ENCODE peak calls at places on chromosomes 16 and 17, in five cellular contexts. One of them, this sample, is unnamed.

GRCh38 chr16:66026211-66026610 is 340.3 kb upstream of the CDH5 start:
- DNase-seq in stimulated activated CD8-positive, alpha-beta memory T cell treated with anti-CD3 and anti-CD28 coated beads, Interleukin-7, amount 100 ng/mL, for 1 hour: no peak
- DNase-seq in NCI-H1694: peak; percentile 41
- DNase-seq in A549: peak; percentile 5
- DNase-seq in fibroblast of lung: no peak
- DNase-seq in this sample: no peak

GRCh38 chr16:84631882-84632281 is 14.0 kb upstream of the COTL1 start:
- DNase-seq in A549: no peak
- DNase-seq in stimulated activated CD8-positive, alpha-beta memory T cell treated with anti-CD3 and anti-CD28 coated beads, Interleukin-7, amount 100 ng/mL, for 1 hour: no peak
- DNase-seq in fibroblast of lung: no peak
- DNase-seq in NCI-H1694: no peak
- DNase-seq in this sample: no peak

GRCh38 chr16:85688586-85689284 is at the start of gene GINS2:
- DNase-seq in fibroblast of lung: peak; percentile 86
- DNase-seq in A549: peak; percentile 91
- DNase-seq in stimulated activated CD8-positive, alpha-beta memory T cell treated with anti-CD3 and anti-CD28 coated beads, Interleukin-7, amount 100 ng/mL, for 1 hour: peak; percentile 76
- DNase-seq in NCI-H1694: peak; percentile 87
- DNase-seq in this sample: peak; percentile 67

GRCh38 chr17:62093188-62094155 is 28.4 kb upstream of the MED13 start:
- DNase-seq in stimulated activated CD8-positive, alpha-beta memory T cell treated with anti-CD3 and anti-CD28 coated beads, Interleukin-7, amount 100 ng/mL, for 1 hour: no peak
- DNase-seq in A549: peak; percentile 88
- DNase-seq in NCI-H1694: no peak
- DNase-seq in fibroblast of lung: peak; percentile 75
- DNase-seq in this sample: no peak

GRCh38 chr16:88372522-88372921 is 10.2 kb upstream of the ZNF469 start:
- DNase-seq in NCI-H1694: no peak
- DNase-seq in fibroblast of lung: no peak
- DNase-seq in stimulated activated CD8-positive, alpha-beta memory T cell treated with anti-CD3 and anti-CD28 coated beads, Interleukin-7, amount 100 ng/mL, for 1 hour: no peak
- DNase-seq in A549: no peak
- DNase-seq in this sample: no peak

GRCh38 chr17:77449908-77450741 is 309.4 kb downstream of the SEC14L1 start:
- DNase-seq in stimulated activated CD8-positive, alpha-beta memory T cell treated with anti-CD3 and anti-CD28 coated beads, Interleukin-7, amount 100 ng/mL, for 1 hour: no peak
- DNase-seq in fibroblast of lung: peak; percentile 82
- DNase-seq in NCI-H1694: peak; percentile 34
- DNase-seq in A549: no peak
- DNase-seq in this sample: no peak

GRCh38 chr16:82481455-82481854 is 145.3 kb upstream of the CDH13 start:
- DNase-seq in A549: no peak
- DNase-seq in NCI-H1694: no peak
- DNase-seq in stimulated activated CD8-positive, alpha-beta memory T cell treated with anti-CD3 and anti-CD28 coated beads, Interleukin-7, amount 100 ng/mL, for 1 hour: no peak
- DNase-seq in fibroblast of lung: no peak
- DNase-seq in this sample: no peak

GRCh38 chr16:47069841-47070584 is 73.7 kb downstream of the NETO2 start:
- DNase-seq in NCI-H1694: no peak
- DNase-seq in fibroblast of lung: no peak
- DNase-seq in stimulated activated CD8-positive, alpha-beta memory T cell treated with anti-CD3 and anti-CD28 coated beads, Interleukin-7, amount 100 ng/mL, for 1 hour: no peak
- DNase-seq in A549: no peak
- DNase-seq in this sample: no peak

GRCh38 chr16:68995011-68995504 is 110.4 kb upstream of the HAS3 start:
- DNase-seq in stimulated activated CD8-positive, alpha-beta memory T cell treated with anti-CD3 and anti-CD28 coated beads, Interleukin-7, amount 100 ng/mL, for 1 hour: no peak
- DNase-seq in NCI-H1694: peak; percentile 0
- DNase-seq in A549: peak; percentile 84
- DNase-seq in fibroblast of lung: peak; percentile 26
- DNase-seq in this sample: no peak

GRCh38 chr16:79928142-79928735 is 327.7 kb upstream of the MAF start:
- DNase-seq in fibroblast of lung: no peak
- DNase-seq in A549: no peak
- DNase-seq in NCI-H1694: no peak
- DNase-seq in stimulated activated CD8-positive, alpha-beta memory T cell treated with anti-CD3 and anti-CD28 coated beads, Interleukin-7, amount 100 ng/mL, for 1 hour: no peak
- DNase-seq in this sample: no peak

GRCh38 chr17:74125160-74125559 is 78.3 kb upstream of the RPL38 start:
- DNase-seq in NCI-H1694: no peak
- DNase-seq in A549: no peak
- DNase-seq in fibroblast of lung: no peak
- DNase-seq in stimulated activated CD8-positive, alpha-beta memory T cell treated with anti-CD3 and anti-CD28 coated beads, Interleukin-7, amount 100 ng/mL, for 1 hour: no peak
- DNase-seq in this sample: no peak

GRCh38 chr16:82694239-82694874 is 67.6 kb downstream of the CDH13 start:
- DNase-seq in fibroblast of lung: peak; percentile 31
- DNase-seq in NCI-H1694: no peak
- DNase-seq in A549: no peak
- DNase-seq in stimulated activated CD8-positive, alpha-beta memory T cell treated with anti-CD3 and anti-CD28 coated beads, Interleukin-7, amount 100 ng/mL, for 1 hour: no peak
- DNase-seq in this sample: no peak

GRCh38 chr17:9037741-9038140 is 16.4 kb downstream of the NTN1 start:
- DNase-seq in NCI-H1694: no peak
- DNase-seq in fibroblast of lung: no peak
- DNase-seq in A549: no peak
- DNase-seq in stimulated activated CD8-positive, alpha-beta memory T cell treated with anti-CD3 and anti-CD28 coated beads, Interleukin-7, amount 100 ng/mL, for 1 hour: no peak
- DNase-seq in this sample: no peak

GRCh38 chr16:81571175-81571574 is 126.6 kb downstream of the CMIP start:
- DNase-seq in stimulated activated CD8-positive, alpha-beta memory T cell treated with anti-CD3 and anti-CD28 coated beads, Interleukin-7, amount 100 ng/mL, for 1 hour: no peak
- DNase-seq in A549: no peak
- DNase-seq in NCI-H1694: no peak
- DNase-seq in fibroblast of lung: no peak
- DNase-seq in this sample: no peak

GRCh38 chr17:63986842-63987615 is 11.1 kb upstream of the PRR29 start:
- DNase-seq in fibroblast of lung: no peak
- DNase-seq in A549: no peak
- DNase-seq in NCI-H1694: no peak
- DNase-seq in stimulated activated CD8-positive, alpha-beta memory T cell treated with anti-CD3 and anti-CD28 coated beads, Interleukin-7, amount 100 ng/mL, for 1 hour: no peak
- DNase-seq in this sample: no peak

GRCh38 chr17:55770220-55770870 is 19.5 kb downstream of the PCTP start:
- DNase-seq in fibroblast of lung: peak; percentile 80
- DNase-seq in NCI-H1694: peak; percentile 81
- DNase-seq in A549: peak; percentile 64
- DNase-seq in stimulated activated CD8-positive, alpha-beta memory T cell treated with anti-CD3 and anti-CD28 coated beads, Interleukin-7, amount 100 ng/mL, for 1 hour: no peak
- DNase-seq in this sample: no peak

GRCh38 chr16:50269769-50270509 is 3.6 kb downstream of the ADCY7 start:
- DNase-seq in fibroblast of lung: no peak
- DNase-seq in A549: no peak
- DNase-seq in NCI-H1694: no peak
- DNase-seq in stimulated activated CD8-positive, alpha-beta memory T cell treated with anti-CD3 and anti-CD28 coated beads, Interleukin-7, amount 100 ng/mL, for 1 hour: no peak
- DNase-seq in this sample: no peak

GRCh38 chr16:75555707-75556512 is at the start of gene TMEM231:
- DNase-seq in NCI-H1694: peak; percentile 84
- DNase-seq in A549: peak; percentile 91
- DNase-seq in fibroblast of lung: peak; percentile 92
- DNase-seq in stimulated activated CD8-positive, alpha-beta memory T cell treated with anti-CD3 and anti-CD28 coated beads, Interleukin-7, amount 100 ng/mL, for 1 hour: peak; percentile 91
- DNase-seq in this sample: peak; percentile 92

GRCh38 chr17:72119963-72120877 is 600 bp upstream of the SOX9 start:
- DNase-seq in NCI-H1694: no peak
- DNase-seq in A549: no peak
- DNase-seq in stimulated activated CD8-positive, alpha-beta memory T cell treated with anti-CD3 and anti-CD28 coated beads, Interleukin-7, amount 100 ng/mL, for 1 hour: no peak
- DNase-seq in fibroblast of lung: peak; percentile 90
- DNase-seq in this sample: no peak

GRCh38 chr16:58048914-58049696 is 23.6 kb downstream of the MMP15 start:
- DNase-seq in NCI-H1694: no peak
- DNase-seq in A549: no peak
- DNase-seq in stimulated activated CD8-positive, alpha-beta memory T cell treated with anti-CD3 and anti-CD28 coated beads, Interleukin-7, amount 100 ng/mL, for 1 hour: no peak
- DNase-seq in fibroblast of lung: no peak
- DNase-seq in this sample: no peak

GRCh38 chr17:73292031-73292531 is 19.7 kb downstream of the CDC42EP4 start:
- DNase-seq in stimulated activated CD8-positive, alpha-beta memory T cell treated with anti-CD3 and anti-CD28 coated beads, Interleukin-7, amount 100 ng/mL, for 1 hour: no peak
- DNase-seq in NCI-H1694: no peak
- DNase-seq in A549: peak; percentile 49
- DNase-seq in fibroblast of lung: peak; percentile 57
- DNase-seq in this sample: no peak

GRCh38 chr17:77961741-77962140 is 3.2 kb downstream of the TNRC6C start:
- DNase-seq in NCI-H1694: no peak
- DNase-seq in fibroblast of lung: no peak
- DNase-seq in stimulated activated CD8-positive, alpha-beta memory T cell treated with anti-CD3 and anti-CD28 coated beads, Interleukin-7, amount 100 ng/mL, for 1 hour: no peak
- DNase-seq in A549: no peak
- DNase-seq in this sample: no peak

GRCh38 chr17:81877569-81877968 is 6.4 kb upstream of the ARHGDIA start:
- DNase-seq in stimulated activated CD8-positive, alpha-beta memory T cell treated with anti-CD3 and anti-CD28 coated beads, Interleukin-7, amount 100 ng/mL, for 1 hour: no peak
- DNase-seq in A549: no peak
- DNase-seq in NCI-H1694: no peak
- DNase-seq in fibroblast of lung: no peak
- DNase-seq in this sample: no peak

GRCh38 chr17:39193346-39193745 is 4.1 kb downstream of the CACNB1 start:
- DNase-seq in stimulated activated CD8-positive, alpha-beta memory T cell treated with anti-CD3 and anti-CD28 coated beads, Interleukin-7, amount 100 ng/mL, for 1 hour: no peak
- DNase-seq in NCI-H1694: no peak
- DNase-seq in A549: no peak
- DNase-seq in fibroblast of lung: no peak
- DNase-seq in this sample: no peak

GRCh38 chr16:11801481-11802021 is 4.5 kb upstream of the ZC3H7A start:
- DNase-seq in A549: peak; percentile 19
- DNase-seq in fibroblast of lung: no peak
- DNase-seq in NCI-H1694: no peak
- DNase-seq in stimulated activated CD8-positive, alpha-beta memory T cell treated with anti-CD3 and anti-CD28 coated beads, Interleukin-7, amount 100 ng/mL, for 1 hour: no peak
- DNase-seq in this sample: no peak

GRCh38 chr16:1794908-1795666 is 1.6 kb upstream of the IGFALS start:
- DNase-seq in stimulated activated CD8-positive, alpha-beta memory T cell treated with anti-CD3 and anti-CD28 coated beads, Interleukin-7, amount 100 ng/mL, for 1 hour: no peak
- DNase-seq in NCI-H1694: no peak
- DNase-seq in A549: no peak
- DNase-seq in fibroblast of lung: no peak
- DNase-seq in this sample: no peak

GRCh38 chr16:82660966-82661365 is 34.2 kb downstream of the CDH13 start:
- DNase-seq in fibroblast of lung: no peak
- DNase-seq in stimulated activated CD8-positive, alpha-beta memory T cell treated with anti-CD3 and anti-CD28 coated beads, Interleukin-7, amount 100 ng/mL, for 1 hour: no peak
- DNase-seq in A549: no peak
- DNase-seq in NCI-H1694: no peak
- DNase-seq in this sample: no peak

GRCh38 chr16:15597822-15598647 is 44.9 kb downstream of the MARF1 start:
- DNase-seq in A549: no peak
- DNase-seq in NCI-H1694: no peak
- DNase-seq in fibroblast of lung: no peak
- DNase-seq in stimulated activated CD8-positive, alpha-beta memory T cell treated with anti-CD3 and anti-CD28 coated beads, Interleukin-7, amount 100 ng/mL, for 1 hour: no peak
- DNase-seq in this sample: no peak

GRCh38 chr17:73824321-73824720 is 180.1 kb upstream of the SDK2 start:
- DNase-seq in A549: no peak
- DNase-seq in NCI-H1694: no peak
- DNase-seq in stimulated activated CD8-positive, alpha-beta memory T cell treated with anti-CD3 and anti-CD28 coated beads, Interleukin-7, amount 100 ng/mL, for 1 hour: no peak
- DNase-seq in fibroblast of lung: no peak
- DNase-seq in this sample: no peak

GRCh38 chr16:27311449-27311831 is 2.3 kb upstream of the IL4R start:
- DNase-seq in fibroblast of lung: no peak
- DNase-seq in NCI-H1694: no peak
- DNase-seq in A549: no peak
- DNase-seq in stimulated activated CD8-positive, alpha-beta memory T cell treated with anti-CD3 and anti-CD28 coated beads, Interleukin-7, amount 100 ng/mL, for 1 hour: no peak
- DNase-seq in this sample: no peak

GRCh38 chr17:17870292-17870691 is 33.5 kb upstream of the SREBF1 start:
- DNase-seq in A549: no peak
- DNase-seq in NCI-H1694: no peak
- DNase-seq in stimulated activated CD8-positive, alpha-beta memory T cell treated with anti-CD3 and anti-CD28 coated beads, Interleukin-7, amount 100 ng/mL, for 1 hour: no peak
- DNase-seq in fibroblast of lung: no peak
- DNase-seq in this sample: no peak

GRCh38 chr16:55367301-55367745 is 43.3 kb downstream of the IRX6 start:
- DNase-seq in NCI-H1694: no peak
- DNase-seq in A549: no peak
- DNase-seq in stimulated activated CD8-positive, alpha-beta memory T cell treated with anti-CD3 and anti-CD28 coated beads, Interleukin-7, amount 100 ng/mL, for 1 hour: no peak
- DNase-seq in fibroblast of lung: no peak
- DNase-seq in this sample: no peak

GRCh38 chr16:2710711-2711231 is 9.3 kb downstream of the PRSS27 start:
- DNase-seq in A549: no peak
- DNase-seq in fibroblast of lung: peak; percentile 1
- DNase-seq in stimulated activated CD8-positive, alpha-beta memory T cell treated with anti-CD3 and anti-CD28 coated beads, Interleukin-7, amount 100 ng/mL, for 1 hour: no peak
- DNase-seq in NCI-H1694: peak; percentile 65
- DNase-seq in this sample: no peak

GRCh38 chr16:66895697-66895995 is 15.3 kb downstream of the PDP2 start:
- DNase-seq in NCI-H1694: no peak
- DNase-seq in A549: no peak
- DNase-seq in stimulated activated CD8-positive, alpha-beta memory T cell treated with anti-CD3 and anti-CD28 coated beads, Interleukin-7, amount 100 ng/mL, for 1 hour: no peak
- DNase-seq in fibroblast of lung: no peak
- DNase-seq in this sample: no peak

GRCh38 chr17:4232168-4232813 is 31.5 kb downstream of the ANKFY1 start:
- DNase-seq in stimulated activated CD8-positive, alpha-beta memory T cell treated with anti-CD3 and anti-CD28 coated beads, Interleukin-7, amount 100 ng/mL, for 1 hour: no peak
- DNase-seq in fibroblast of lung: peak; percentile 73
- DNase-seq in NCI-H1694: no peak
- DNase-seq in A549: no peak
- DNase-seq in this sample: no peak

This sample was measured in central memory CD8-positive, alpha-beta T cell.